ENCODE peak calls at places on chromosomes 7 and 10, in five cellular contexts. One of them, this sample, is unnamed.

GRCh38 chr7:27996141-27996540 is 184.5 kb downstream of the JAZF1 start:
- DNase-seq in esophagus muscularis mucosa: no peak
- DNase-seq in HepG2: no peak
- DNase-seq in prostate gland: no peak
- DNase-seq in transverse colon: no peak
- DNase-seq in this sample: no peak

GRCh38 chr7:47337531-47337930 is 244.4 kb downstream of the TNS3 start:
- DNase-seq in HepG2: no peak
- DNase-seq in esophagus muscularis mucosa: no peak
- DNase-seq in prostate gland: no peak
- DNase-seq in transverse colon: no peak
- DNase-seq in this sample: peak

GRCh38 chr7:9091282-9091681 is 657.9 kb downstream of the NXPH1 start:
- DNase-seq in esophagus muscularis mucosa: no peak
- DNase-seq in transverse colon: no peak
- DNase-seq in prostate gland: no peak
- DNase-seq in HepG2: no peak
- DNase-seq in this sample: no peak

GRCh38 chr7:135519871-135520270 is 10.0 kb upstream of the CNOT4 start:
- DNase-seq in prostate gland: no peak
- DNase-seq in HepG2: no peak
- DNase-seq in esophagus muscularis mucosa: no peak
- DNase-seq in transverse colon: no peak
- DNase-seq in this sample: no peak

GRCh38 chr10:58266003-58266825 is 1.5 kb downstream of the IPMK start:
- DNase-seq in transverse colon: no peak
- DNase-seq in prostate gland: no peak
- DNase-seq in esophagus muscularis mucosa: no peak
- DNase-seq in HepG2: peak
- DNase-seq in this sample: no peak

GRCh38 chr7:25633420-25633819 is 405.1 kb upstream of the NPVF start:
- DNase-seq in HepG2: no peak
- DNase-seq in transverse colon: no peak
- DNase-seq in prostate gland: no peak
- DNase-seq in esophagus muscularis mucosa: no peak
- DNase-seq in this sample: no peak

GRCh38 chr10:22852712-22853353 is 75.0 kb upstream of the ARMC3 start:
- DNase-seq in transverse colon: no peak
- DNase-seq in esophagus muscularis mucosa: no peak
- DNase-seq in prostate gland: no peak
- DNase-seq in HepG2: peak
- DNase-seq in this sample: no peak

GRCh38 chr7:31029674-31030073 is 22.4 kb upstream of the ADCYAP1R1 start:
- DNase-seq in transverse colon: no peak
- DNase-seq in prostate gland: no peak
- DNase-seq in esophagus muscularis mucosa: no peak
- DNase-seq in HepG2: no peak
- DNase-seq in this sample: no peak

GRCh38 chr10:83248232-83248631 is 891.1 kb upstream of the GHITM start:
- DNase-seq in transverse colon: no peak
- DNase-seq in prostate gland: no peak
- DNase-seq in HepG2: no peak
- DNase-seq in esophagus muscularis mucosa: no peak
- DNase-seq in this sample: no peak

GRCh38 chr10:44466236-44466635 is 81.3 kb upstream of the CXCL12 start:
- DNase-seq in prostate gland: no peak
- DNase-seq in transverse colon: no peak
- DNase-seq in HepG2: no peak
- DNase-seq in esophagus muscularis mucosa: no peak
- DNase-seq in this sample: no peak

GRCh38 chr10:119207713-119208552 is 562 bp downstream of the GRK5 start:
- DNase-seq in transverse colon: peak
- DNase-seq in HepG2: peak
- DNase-seq in prostate gland: peak
- DNase-seq in esophagus muscularis mucosa: no peak
- DNase-seq in this sample: peak

GRCh38 chr7:24283900-24284698 is at the start of gene NPY:
- DNase-seq in transverse colon: no peak
- DNase-seq in prostate gland: no peak
- DNase-seq in HepG2: no peak
- DNase-seq in esophagus muscularis mucosa: no peak
- DNase-seq in this sample: no peak

GRCh38 chr10:79224263-79224949 is 122.9 kb upstream of the PPIF start:
- DNase-seq in HepG2: no peak
- DNase-seq in prostate gland: no peak
- DNase-seq in transverse colon: no peak
- DNase-seq in esophagus muscularis mucosa: no peak
- DNase-seq in this sample: no peak

GRCh38 chr10:87053577-87054181 is 33.6 kb downstream of the FAM25A start:
- DNase-seq in HepG2: no peak
- DNase-seq in esophagus muscularis mucosa: no peak
- DNase-seq in transverse colon: no peak
- DNase-seq in prostate gland: no peak
- DNase-seq in this sample: no peak

GRCh38 chr7:18225067-18225466 is 197.4 kb upstream of the PRPS1L1 start:
- DNase-seq in transverse colon: no peak
- DNase-seq in prostate gland: no peak
- DNase-seq in HepG2: no peak
- DNase-seq in esophagus muscularis mucosa: no peak
- DNase-seq in this sample: no peak

GRCh38 chr7:143889068-143889467 is 12.9 kb downstream of the TCAF1 start:
- DNase-seq in esophagus muscularis mucosa: no peak
- DNase-seq in HepG2: no peak
- DNase-seq in transverse colon: no peak
- DNase-seq in prostate gland: no peak
- DNase-seq in this sample: no peak

GRCh38 chr7:16348251-16348650 is 73.1 kb downstream of the CRPPA start:
- DNase-seq in HepG2: no peak
- DNase-seq in transverse colon: no peak
- DNase-seq in prostate gland: no peak
- DNase-seq in esophagus muscularis mucosa: no peak
- DNase-seq in this sample: no peak

GRCh38 chr10:18610517-18610916 is 40.9 kb downstream of the NSUN6 start:
- DNase-seq in transverse colon: peak
- DNase-seq in prostate gland: peak
- DNase-seq in HepG2: peak
- DNase-seq in esophagus muscularis mucosa: no peak
- DNase-seq in this sample: no peak

GRCh38 chr7:94047965-94048364 is 43.8 kb upstream of the BET1 start:
- DNase-seq in transverse colon: no peak
- DNase-seq in esophagus muscularis mucosa: no peak
- DNase-seq in HepG2: no peak
- DNase-seq in prostate gland: no peak
- DNase-seq in this sample: no peak

GRCh38 chr7:50185951-50186697 is 93.1 kb upstream of the ZPBP start:
- DNase-seq in HepG2: no peak
- DNase-seq in esophagus muscularis mucosa: no peak
- DNase-seq in transverse colon: no peak
- DNase-seq in prostate gland: no peak
- DNase-seq in this sample: no peak

GRCh38 chr10:132574783-132575319 is 37.3 kb downstream of the INPP5A start:
- DNase-seq in transverse colon: no peak
- DNase-seq in HepG2: no peak
- DNase-seq in prostate gland: no peak
- DNase-seq in esophagus muscularis mucosa: no peak
- DNase-seq in this sample: no peak

GRCh38 chr7:132575987-132576722 is at the start of gene PLXNA4:
- DNase-seq in esophagus muscularis mucosa: no peak
- DNase-seq in prostate gland: no peak
- DNase-seq in HepG2: no peak
- DNase-seq in transverse colon: no peak
- DNase-seq in this sample: no peak
- H3K4me3 ChIP-seq in esophagus muscularis mucosa: peak
- H3K4me3 ChIP-seq in prostate gland: peak
- H3K4me3 ChIP-seq in HepG2: no peak
- H3K4me3 ChIP-seq in transverse colon: peak
- H3K4me3 ChIP-seq in this sample: peak

GRCh38 chr7:139539231-139539630 is 15.7 kb downstream of the CLEC2L start:
- DNase-seq in prostate gland: no peak
- DNase-seq in transverse colon: no peak
- DNase-seq in HepG2: no peak
- DNase-seq in esophagus muscularis mucosa: no peak
- DNase-seq in this sample: no peak
- H3K27ac ChIP-seq in prostate gland: no peak
- H3K27ac ChIP-seq in transverse colon: no peak
- H3K27ac ChIP-seq in HepG2: no peak
- H3K27ac ChIP-seq in esophagus muscularis mucosa: no peak
- H3K27ac ChIP-seq in this sample: no peak

DNA sequence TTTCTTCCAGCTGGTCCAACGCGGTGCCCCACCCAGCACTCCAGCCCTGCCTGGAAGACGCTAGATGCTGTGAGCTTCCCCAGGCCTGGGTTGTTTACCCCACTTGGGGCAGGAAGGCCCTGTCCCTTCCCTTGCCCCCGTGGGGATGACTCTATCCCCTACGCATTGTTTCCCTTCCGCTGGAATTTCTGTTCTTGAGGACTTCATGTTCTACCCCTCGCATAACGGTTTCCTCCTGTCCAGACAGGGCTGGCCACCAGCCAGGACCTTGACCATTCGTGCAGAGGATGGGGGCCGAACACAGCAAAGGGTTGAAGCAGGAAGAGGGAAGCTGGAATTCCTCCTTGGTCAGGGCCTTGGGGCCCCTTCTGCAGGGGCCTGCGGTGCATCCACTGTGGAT is 14.7 kb upstream of the SERPINE1 start:
- DNase-seq in transverse colon: no peak
- DNase-seq in prostate gland: no peak
- DNase-seq in HepG2: no peak
- DNase-seq in esophagus muscularis mucosa: no peak
- DNase-seq in this sample: no peak
- TF ChIP-seq POLR2AphosphoS5 in transverse colon: peak
- TF ChIP-seq POLR2AphosphoS5 in prostate gland: peak
- TF ChIP-seq POLR2AphosphoS5 in HepG2: no peak
- TF ChIP-seq POLR2AphosphoS5 in esophagus muscularis mucosa: peak
- TF ChIP-seq POLR2AphosphoS5 in this sample: peak

GRCh38 chr7:79781716-79782115 is 328.2 kb upstream of the MAGI2 start:
- DNase-seq in transverse colon: no peak
- DNase-seq in esophagus muscularis mucosa: no peak
- DNase-seq in HepG2: no peak
- DNase-seq in prostate gland: no peak
- DNase-seq in this sample: no peak
- H3K4me3 ChIP-seq in transverse colon: no peak
- H3K4me3 ChIP-seq in esophagus muscularis mucosa: no peak
- H3K4me3 ChIP-seq in HepG2: no peak
- H3K4me3 ChIP-seq in prostate gland: no peak
- H3K4me3 ChIP-seq in this sample: no peak

DNA sequence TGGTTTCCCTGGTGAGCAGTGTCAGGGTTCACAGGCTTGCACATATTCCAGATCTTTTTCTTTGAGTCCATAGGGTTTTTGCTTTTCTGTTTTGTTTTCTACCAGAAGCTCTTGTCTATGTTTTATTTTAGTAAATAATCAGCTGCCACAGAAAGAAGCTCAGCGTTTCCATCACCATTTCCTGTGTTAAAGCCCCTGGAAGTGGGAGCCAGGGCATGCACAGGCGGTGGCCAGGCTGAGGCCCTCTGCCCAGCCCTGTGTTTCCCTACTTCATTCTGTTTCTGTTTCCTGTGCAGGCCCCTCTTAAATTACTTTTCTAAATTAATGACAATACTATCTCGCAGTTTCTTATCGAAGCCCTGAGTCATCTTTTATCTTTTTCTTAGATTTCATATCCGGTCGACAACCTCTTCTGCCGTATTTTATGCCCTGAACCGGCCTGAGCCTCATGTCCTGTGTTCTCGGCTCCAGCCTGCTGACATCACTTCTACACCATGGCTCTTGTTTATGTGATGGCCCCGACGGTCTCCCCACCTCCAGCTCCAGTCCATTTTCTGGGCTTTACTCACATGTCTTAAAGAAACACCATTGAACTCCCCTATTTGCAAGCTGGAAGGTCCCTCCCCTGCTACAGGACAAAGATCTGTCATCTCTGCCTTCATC is 442.2 kb downstream of the TCERG1L start:
- DNase-seq in transverse colon: no peak
- DNase-seq in esophagus muscularis mucosa: no peak
- DNase-seq in HepG2: no peak
- DNase-seq in prostate gland: no peak
- DNase-seq in this sample: no peak
- H3K27ac ChIP-seq in transverse colon: no peak
- H3K27ac ChIP-seq in esophagus muscularis mucosa: no peak
- H3K27ac ChIP-seq in HepG2: no peak
- H3K27ac ChIP-seq in prostate gland: no peak
- H3K27ac ChIP-seq in this sample: no peak

DNA sequence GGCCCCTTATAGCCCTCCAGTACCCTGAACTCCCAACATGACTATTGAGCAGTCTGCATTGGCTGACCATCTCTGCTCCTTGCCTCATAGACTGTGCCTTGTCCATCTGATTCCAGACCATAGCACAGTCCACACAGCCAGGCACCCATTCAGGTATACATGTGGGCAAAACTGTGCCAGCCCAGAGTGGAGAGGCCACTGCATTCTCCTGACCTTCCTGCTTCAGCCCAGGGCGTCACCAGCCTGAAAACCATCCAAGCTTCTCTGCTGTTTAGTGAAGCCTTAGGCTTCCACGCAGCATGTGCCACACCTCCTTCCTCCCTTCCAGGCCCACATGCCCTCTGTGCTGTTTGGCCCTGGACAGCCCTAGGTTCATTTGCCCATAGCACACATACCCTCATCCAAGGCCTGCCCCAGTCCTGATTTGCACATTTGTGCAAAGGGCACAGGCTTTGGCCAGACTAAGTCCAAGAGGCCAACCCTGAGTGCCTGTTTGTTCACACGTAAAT is 10.5 kb downstream of the DDX56 start:
- DNase-seq in HepG2: no peak
- DNase-seq in transverse colon: no peak
- DNase-seq in esophagus muscularis mucosa: no peak
- DNase-seq in prostate gland: no peak
- DNase-seq in this sample: no peak
- TF ChIP-seq POLR2AphosphoS5 in HepG2: peak
- TF ChIP-seq POLR2AphosphoS5 in transverse colon: no peak
- TF ChIP-seq POLR2AphosphoS5 in esophagus muscularis mucosa: no peak
- TF ChIP-seq POLR2AphosphoS5 in prostate gland: no peak
- TF ChIP-seq POLR2AphosphoS5 in this sample: no peak

DNA sequence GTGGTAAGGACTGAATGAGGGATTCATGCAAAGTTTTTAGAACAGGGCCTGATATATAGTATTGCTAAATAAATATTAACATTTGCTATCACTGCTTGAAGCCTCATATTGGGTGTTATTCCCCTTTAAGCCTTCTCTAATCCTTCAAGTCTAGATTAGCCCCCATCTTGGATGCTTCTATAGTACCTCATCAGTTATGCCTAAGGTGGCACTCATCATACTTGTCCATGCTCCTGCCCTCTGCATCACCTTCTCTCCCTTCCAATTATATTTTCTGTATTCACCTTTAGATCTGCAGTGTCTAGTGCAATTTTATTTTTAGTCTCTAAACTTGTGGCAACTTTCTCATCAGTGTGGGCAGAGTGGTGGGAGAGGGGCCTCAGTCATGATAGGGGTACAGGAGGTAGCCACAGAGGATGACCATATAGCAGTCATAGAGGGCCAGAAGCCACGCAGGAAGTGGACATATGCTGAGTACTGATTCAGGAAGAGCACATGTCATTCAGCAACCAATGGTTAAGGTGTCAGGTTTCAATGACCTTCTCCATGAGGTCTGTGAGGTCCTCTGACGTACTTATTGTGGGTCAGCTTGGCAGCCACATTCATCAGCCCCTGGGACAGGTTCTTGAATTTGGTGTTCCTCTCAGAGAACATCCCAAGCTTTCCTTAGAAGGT is 2.5 kb downstream of the ENTPD1 start:
- DNase-seq in HepG2: no peak
- DNase-seq in esophagus muscularis mucosa: no peak
- DNase-seq in prostate gland: no peak
- DNase-seq in transverse colon: peak
- DNase-seq in this sample: no peak
- H3K4me3 ChIP-seq in HepG2: no peak
- H3K4me3 ChIP-seq in esophagus muscularis mucosa: peak
- H3K4me3 ChIP-seq in prostate gland: no peak
- H3K4me3 ChIP-seq in transverse colon: no peak
- H3K4me3 ChIP-seq in this sample: peak